ENCODE peak calls at places on chromosomes 13 and 19, in eight cellular contexts. One of them, this sample, is unnamed. For H3K36me3, the result is how much of the 10 kb centered on the place peaks cover.

GRCh38 chr19:3073931-3074595 is 11.8 kb upstream of the TLE5 start:
- DNase-seq in spleen: no peak
- DNase-seq in suprapubic skin: no peak
- DNase-seq in esophagus muscularis mucosa: no peak
- DNase-seq in sigmoid colon: no peak
- DNase-seq in stomach: no peak
- DNase-seq in SK-N-SH: peak
- DNase-seq in transverse colon: peak
- DNase-seq in this sample: no peak

GRCh38 chr13:27018882-27019281 is 152.7 kb downstream of the USP12 start:
- DNase-seq in esophagus muscularis mucosa: no peak
- DNase-seq in SK-N-SH: no peak
- DNase-seq in spleen: no peak
- DNase-seq in suprapubic skin: no peak
- DNase-seq in stomach: no peak
- DNase-seq in transverse colon: peak
- DNase-seq in sigmoid colon: no peak
- DNase-seq in this sample: no peak

GRCh38 chr19:14471436-14472187 is 3.5 kb downstream of the PTGER1 start:
- DNase-seq in transverse colon: no peak
- DNase-seq in esophagus muscularis mucosa: no peak
- DNase-seq in spleen: no peak
- DNase-seq in sigmoid colon: no peak
- DNase-seq in SK-N-SH: peak
- DNase-seq in stomach: no peak
- DNase-seq in suprapubic skin: no peak
- DNase-seq in this sample: no peak

GRCh38 chr19:20503536-20503935 is 62.0 kb downstream of the ZNF737 start:
- DNase-seq in esophagus muscularis mucosa: no peak
- DNase-seq in SK-N-SH: no peak
- DNase-seq in transverse colon: no peak
- DNase-seq in spleen: no peak
- DNase-seq in stomach: peak
- DNase-seq in suprapubic skin: no peak
- DNase-seq in sigmoid colon: no peak
- DNase-seq in this sample: no peak

GRCh38 chr19:42657551-42657950 is 62.8 kb upstream of the CEACAM8 start:
- DNase-seq in stomach: no peak
- DNase-seq in suprapubic skin: no peak
- DNase-seq in transverse colon: no peak
- DNase-seq in SK-N-SH: no peak
- DNase-seq in spleen: no peak
- DNase-seq in esophagus muscularis mucosa: no peak
- DNase-seq in sigmoid colon: no peak
- DNase-seq in this sample: no peak

GRCh38 chr19:55370305-55370988 is at the start of gene IL11:
- DNase-seq in esophagus muscularis mucosa: no peak
- DNase-seq in stomach: no peak
- DNase-seq in spleen: no peak
- DNase-seq in sigmoid colon: no peak
- DNase-seq in SK-N-SH: no peak
- DNase-seq in transverse colon: no peak
- DNase-seq in suprapubic skin: no peak
- DNase-seq in this sample: no peak

GRCh38 chr13:41463823-41464602 is 6.7 kb downstream of the RGCC start:
- DNase-seq in SK-N-SH: no peak
- DNase-seq in stomach: no peak
- DNase-seq in suprapubic skin: no peak
- DNase-seq in spleen: peak
- DNase-seq in esophagus muscularis mucosa: no peak
- DNase-seq in transverse colon: peak
- DNase-seq in sigmoid colon: no peak
- DNase-seq in this sample: no peak

GRCh38 chr19:51802775-51803174 is 7.8 kb downstream of the FPR3 start:
- DNase-seq in esophagus muscularis mucosa: no peak
- DNase-seq in stomach: no peak
- DNase-seq in transverse colon: no peak
- DNase-seq in sigmoid colon: no peak
- DNase-seq in suprapubic skin: no peak
- DNase-seq in spleen: no peak
- DNase-seq in SK-N-SH: no peak
- DNase-seq in this sample: no peak

GRCh38 chr13:37736040-37736439 is 133.5 kb downstream of the TRPC4 start:
- DNase-seq in SK-N-SH: no peak
- DNase-seq in stomach: no peak
- DNase-seq in sigmoid colon: no peak
- DNase-seq in esophagus muscularis mucosa: no peak
- DNase-seq in spleen: no peak
- DNase-seq in transverse colon: no peak
- DNase-seq in suprapubic skin: no peak
- DNase-seq in this sample: no peak

GRCh38 chr19:29067831-29068230 is 145.1 kb downstream of the UQCRFS1 start:
- DNase-seq in sigmoid colon: no peak
- DNase-seq in suprapubic skin: no peak
- DNase-seq in spleen: no peak
- DNase-seq in esophagus muscularis mucosa: no peak
- DNase-seq in SK-N-SH: no peak
- DNase-seq in transverse colon: no peak
- DNase-seq in stomach: no peak
- DNase-seq in this sample: no peak

GRCh38 chr13:91567485-91568207 is 169.2 kb downstream of the GPC5 start:
- DNase-seq in esophagus muscularis mucosa: no peak
- DNase-seq in sigmoid colon: no peak
- DNase-seq in transverse colon: no peak
- DNase-seq in spleen: no peak
- DNase-seq in suprapubic skin: no peak
- DNase-seq in stomach: no peak
- DNase-seq in SK-N-SH: no peak
- DNase-seq in this sample: no peak

GRCh38 chr13:46468570-46468969 is 81.5 kb upstream of the RUBCNL start:
- DNase-seq in stomach: no peak
- DNase-seq in suprapubic skin: no peak
- DNase-seq in sigmoid colon: no peak
- DNase-seq in SK-N-SH: no peak
- DNase-seq in esophagus muscularis mucosa: no peak
- DNase-seq in spleen: no peak
- DNase-seq in transverse colon: no peak
- DNase-seq in this sample: no peak

GRCh38 chr13:89541091-89542030 is 1806.1 kb upstream of the MIR17HG start:
- DNase-seq in spleen: no peak
- DNase-seq in stomach: no peak
- DNase-seq in sigmoid colon: no peak
- DNase-seq in esophagus muscularis mucosa: no peak
- DNase-seq in suprapubic skin: no peak
- DNase-seq in SK-N-SH: no peak
- DNase-seq in transverse colon: no peak
- DNase-seq in this sample: no peak

GRCh38 chr19:50753879-50754278 is 16.4 kb upstream of the GPR32 start:
- DNase-seq in sigmoid colon: no peak
- DNase-seq in SK-N-SH: no peak
- DNase-seq in transverse colon: no peak
- DNase-seq in spleen: no peak
- DNase-seq in stomach: no peak
- DNase-seq in esophagus muscularis mucosa: no peak
- DNase-seq in suprapubic skin: no peak
- DNase-seq in this sample: no peak

GRCh38 chr19:4600893-4601292 is 38.4 kb upstream of the TNFAIP8L1 start:
- DNase-seq in esophagus muscularis mucosa: no peak
- DNase-seq in sigmoid colon: no peak
- DNase-seq in stomach: no peak
- DNase-seq in SK-N-SH: no peak
- DNase-seq in transverse colon: no peak
- DNase-seq in spleen: no peak
- DNase-seq in suprapubic skin: no peak
- DNase-seq in this sample: no peak

GRCh38 chr13:29524176-29524575 is 71.3 kb downstream of the SLC7A1 start:
- DNase-seq in transverse colon: no peak
- DNase-seq in spleen: no peak
- DNase-seq in suprapubic skin: no peak
- DNase-seq in sigmoid colon: no peak
- DNase-seq in SK-N-SH: no peak
- DNase-seq in esophagus muscularis mucosa: no peak
- DNase-seq in stomach: no peak
- DNase-seq in this sample: no peak

GRCh38 chr13:91346848-91347211 is 657 bp upstream of the MIR17HG start:
- DNase-seq in spleen: peak
- DNase-seq in esophagus muscularis mucosa: no peak
- DNase-seq in suprapubic skin: no peak
- DNase-seq in transverse colon: peak
- DNase-seq in SK-N-SH: peak
- DNase-seq in sigmoid colon: no peak
- DNase-seq in stomach: no peak
- DNase-seq in this sample: no peak

GRCh38 chr19:11064831-11065303 is 24.4 kb upstream of the LDLR start:
- DNase-seq in stomach: no peak
- DNase-seq in esophagus muscularis mucosa: no peak
- DNase-seq in spleen: no peak
- DNase-seq in sigmoid colon: no peak
- DNase-seq in suprapubic skin: no peak
- DNase-seq in transverse colon: no peak
- DNase-seq in SK-N-SH: no peak
- DNase-seq in this sample: no peak

DNA sequence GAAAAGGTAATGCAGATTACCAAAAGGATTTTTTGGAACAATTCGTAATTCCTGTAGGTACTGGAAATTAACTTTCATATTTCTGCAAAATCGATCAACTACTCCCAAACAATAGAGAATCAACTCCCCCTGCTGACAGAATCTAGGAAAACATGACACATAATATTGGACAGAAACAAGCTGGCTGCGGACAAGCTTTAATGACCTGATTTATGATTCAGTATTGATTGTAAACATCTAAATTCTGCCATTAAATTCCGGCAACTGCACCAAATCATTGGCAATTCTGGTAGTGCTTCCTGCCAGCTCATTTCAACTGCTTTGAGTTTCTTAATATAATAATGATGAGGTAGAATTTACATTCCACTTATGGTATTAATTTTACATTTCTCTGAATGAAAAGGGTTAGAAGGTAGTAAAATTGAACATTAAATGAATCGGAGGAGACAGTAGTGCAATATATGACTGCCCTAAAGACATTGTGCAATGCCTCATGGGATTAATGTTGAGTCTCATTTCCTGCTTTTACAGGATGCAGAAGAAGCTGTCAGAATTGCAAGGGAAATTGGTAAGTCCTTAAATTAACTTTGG is 146.5 kb downstream of the PCCA start:
- DNase-seq in spleen: no peak
- DNase-seq in esophagus muscularis mucosa: no peak
- DNase-seq in stomach: no peak
- DNase-seq in SK-N-SH: peak
- DNase-seq in transverse colon: no peak
- DNase-seq in suprapubic skin: no peak
- DNase-seq in sigmoid colon: no peak
- DNase-seq in this sample: no peak
- TF ChIP-seq POLR2AphosphoS5 in spleen: no peak
- TF ChIP-seq POLR2AphosphoS5 in esophagus muscularis mucosa: no peak
- TF ChIP-seq POLR2AphosphoS5 in stomach: no peak
- TF ChIP-seq POLR2AphosphoS5 in SK-N-SH: no peak
- TF ChIP-seq POLR2AphosphoS5 in transverse colon: no peak
- TF ChIP-seq POLR2AphosphoS5 in suprapubic skin: no peak
- TF ChIP-seq POLR2AphosphoS5 in sigmoid colon: no peak
- TF ChIP-seq POLR2AphosphoS5 in this sample: no peak

GRCh38 chr19:32252333-32252669 is 93.1 kb upstream of the ZNF507 start:
- DNase-seq in spleen: no peak
- DNase-seq in transverse colon: no peak
- DNase-seq in stomach: no peak
- DNase-seq in esophagus muscularis mucosa: no peak
- DNase-seq in suprapubic skin: no peak
- DNase-seq in sigmoid colon: no peak
- DNase-seq in SK-N-SH: no peak
- DNase-seq in this sample: no peak
- H3K36me3 ChIP-seq in spleen: under half
- H3K36me3 ChIP-seq in transverse colon: under half
- H3K36me3 ChIP-seq in stomach: under half
- H3K36me3 ChIP-seq in esophagus muscularis mucosa: under half
- H3K36me3 ChIP-seq in suprapubic skin: under half
- H3K36me3 ChIP-seq in sigmoid colon: under half
- H3K36me3 ChIP-seq in SK-N-SH: under half
- H3K36me3 ChIP-seq in this sample: under half

GRCh38 chr13:114128624-114129522 is 3.5 kb downstream of the RASA3 start:
- DNase-seq in suprapubic skin: peak
- DNase-seq in esophagus muscularis mucosa: no peak
- DNase-seq in spleen: peak
- DNase-seq in SK-N-SH: no peak
- DNase-seq in stomach: peak
- DNase-seq in transverse colon: peak
- DNase-seq in sigmoid colon: peak
- DNase-seq in this sample: no peak
- TF ChIP-seq POLR2AphosphoS5 in suprapubic skin: peak
- TF ChIP-seq POLR2AphosphoS5 in esophagus muscularis mucosa: peak
- TF ChIP-seq POLR2AphosphoS5 in spleen: peak
- TF ChIP-seq POLR2AphosphoS5 in SK-N-SH: no peak
- TF ChIP-seq POLR2AphosphoS5 in stomach: peak
- TF ChIP-seq POLR2AphosphoS5 in transverse colon: peak
- TF ChIP-seq POLR2AphosphoS5 in sigmoid colon: peak
- TF ChIP-seq POLR2AphosphoS5 in this sample: peak

GRCh38 chr19:34224996-34225658 is 29.2 kb upstream of the GARRE1 start:
- DNase-seq in suprapubic skin: no peak
- DNase-seq in transverse colon: no peak
- DNase-seq in spleen: no peak
- DNase-seq in esophagus muscularis mucosa: no peak
- DNase-seq in stomach: no peak
- DNase-seq in sigmoid colon: no peak
- DNase-seq in SK-N-SH: no peak
- DNase-seq in this sample: no peak

GRCh38 chr19:34220472-34221063 is 33.8 kb upstream of the GARRE1 start:
- DNase-seq in suprapubic skin: no peak
- DNase-seq in transverse colon: peak
- DNase-seq in esophagus muscularis mucosa: no peak
- DNase-seq in spleen: no peak
- DNase-seq in sigmoid colon: peak
- DNase-seq in SK-N-SH: peak
- DNase-seq in stomach: peak
- DNase-seq in this sample: peak

GRCh38 chr19:34218818-34219164 is 35.6 kb upstream of the GARRE1 start:
- DNase-seq in stomach: no peak
- DNase-seq in suprapubic skin: no peak
- DNase-seq in sigmoid colon: no peak
- DNase-seq in esophagus muscularis mucosa: no peak
- DNase-seq in spleen: no peak
- DNase-seq in SK-N-SH: no peak
- DNase-seq in transverse colon: no peak
- DNase-seq in this sample: no peak

GRCh38 chr19:34225659-34226015 is 28.7 kb upstream of the GARRE1 start:
- DNase-seq in SK-N-SH: no peak
- DNase-seq in sigmoid colon: no peak
- DNase-seq in spleen: no peak
- DNase-seq in esophagus muscularis mucosa: no peak
- DNase-seq in transverse colon: no peak
- DNase-seq in suprapubic skin: no peak
- DNase-seq in stomach: no peak
- DNase-seq in this sample: no peak

DNA sequence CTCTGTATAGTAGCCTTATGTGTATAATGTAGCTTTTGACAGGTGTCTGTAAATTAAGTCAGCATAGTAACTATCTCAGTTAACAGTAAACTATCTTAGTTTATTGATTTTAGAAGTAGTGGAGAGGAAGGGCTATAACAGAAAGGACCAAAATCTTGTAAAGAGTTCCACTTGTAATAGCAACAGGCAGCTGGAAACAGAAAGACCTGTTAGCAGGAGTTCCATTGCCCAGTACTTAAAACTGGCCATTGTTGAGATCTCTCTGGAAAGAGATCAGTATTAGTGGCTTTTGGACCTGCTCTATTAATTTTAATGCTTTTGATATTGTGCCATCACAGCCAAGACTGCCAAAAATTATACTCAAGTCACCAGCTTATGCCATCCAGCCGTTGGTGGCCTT is 32.0 kb upstream of the GARRE1 start:
- DNase-seq in esophagus muscularis mucosa: no peak
- DNase-seq in transverse colon: no peak
- DNase-seq in SK-N-SH: no peak
- DNase-seq in stomach: no peak
- DNase-seq in spleen: no peak
- DNase-seq in suprapubic skin: no peak
- DNase-seq in sigmoid colon: no peak
- DNase-seq in this sample: no peak
- H3K36me3 ChIP-seq in esophagus muscularis mucosa: half or more
- H3K36me3 ChIP-seq in transverse colon: under half
- H3K36me3 ChIP-seq in SK-N-SH: half or more
- H3K36me3 ChIP-seq in stomach: half or more
- H3K36me3 ChIP-seq in spleen: half or more
- H3K36me3 ChIP-seq in suprapubic skin: half or more
- H3K36me3 ChIP-seq in sigmoid colon: under half
- H3K36me3 ChIP-seq in this sample: under half